ENCODE peak calls at places on chromosomes 5 and 9, in eight cellular contexts. C is fibroblast of lung; M is T-helper 17 cell; G is erythroblast; I is fibroblast of mammary gland; D is hypothalamus; B is posterior cingulate gyrus; T is activated CD4-positive, alpha-beta T cell treated with anti-CD3 and anti-CD28 coated beads, Interleukin-2, amount 50 U/mL, for 1 hour. X is an unnamed sample.

GRCh38 chr9:4830699-4831098 is 38.0 kb downstream of the RCL1 start:
- DNase-seq in C (no peak), M (no peak), G (no peak), I (no peak), D (no peak), B (no peak), T (no peak), X (no peak)

GRCh38 chr5:169107316-169107715 is 193.6 kb downstream of the SLIT3 start:
- DNase-seq in C (no peak), M (no peak), G (no peak), I (no peak), D (no peak), B (no peak), T (no peak), X (no peak)

GRCh38 chr5:151082976-151083651 is 2.3 kb upstream of the TNIP1 start:
- DNase-seq in C (no peak), M (peak; percentile 53), G (no peak), I (peak; percentile 26), D (no peak), B (no peak), T (peak; percentile 64), X (no peak)

GRCh38 chr5:43555895-43556606 is 826 bp downstream of the PAIP1 start:
- DNase-seq in C (peak; percentile 40), M (peak; percentile 34), G (peak; percentile 76), I (peak; percentile 19), D (peak; percentile 29), B (peak; percentile 33), T (peak; percentile 32), X (peak; percentile 47)

GRCh38 chr9:81789751-81790150 is 100.4 kb upstream of the TLE1 start:
- DNase-seq in C (no peak), M (no peak), G (no peak), I (peak; percentile 12), D (no peak), B (no peak), T (no peak), X (no peak)

GRCh38 chr9:125942111-125942510 is 194.9 kb downstream of the PBX3 start:
- DNase-seq in C (no peak), M (no peak), G (no peak), I (peak; percentile 58), D (no peak), B (no peak), T (no peak), X (no peak)

GRCh38 chr5:109866051-109866450 is 176.3 kb downstream of the MAN2A1 start:
- DNase-seq in C (no peak), M (no peak), G (no peak), I (peak; percentile 86), D (no peak), B (no peak), T (no peak), X (no peak)

GRCh38 chr9:124041817-124042116 is 30.2 kb downstream of the LHX2 start:
- DNase-seq in C (no peak), M (no peak), G (no peak), I (no peak), D (no peak), B (no peak), T (no peak), X (no peak)

GRCh38 chr5:59174248-59174844 is 591.5 kb downstream of the RAB3C start:
- DNase-seq in C (peak; percentile 92), M (no peak), G (peak; percentile 40), I (peak; percentile 89), D (no peak), B (no peak), T (peak; percentile 6), X (no peak)

GRCh38 chr5:166354277-166354676 is 1937.2 kb upstream of the WWC1 start:
- DNase-seq in C (peak; percentile 53), M (no peak), G (no peak), I (peak; percentile 5), D (no peak), B (no peak), T (no peak), X (no peak)

GRCh38 chr9:137772281-137772873 is 105.2 kb upstream of the CACNA1B start:
- DNase-seq in C (no peak), M (no peak), G (no peak), I (no peak), D (no peak), B (no peak), T (no peak), X (no peak)

GRCh38 chr5:35466746-35467145 is 150.9 kb upstream of the SPEF2 start:
- DNase-seq in C (no peak), M (no peak), G (no peak), I (no peak), D (no peak), B (no peak), T (no peak), X (no peak)

X was measured in C1 segment of cervical spinal cord.